ENCODE peak calls at places on chromosomes 11 and 22, in six cellular contexts. E is GM06990; T is H7; G is CD4-positive, alpha-beta memory T cell; P is right lobe of liver; C is Panc1. J is an unnamed sample.

GRCh38 chr22:28351585-28351984 is 328.1 kb downstream of the TTC28 start:
- DNase-seq in T (no peak), C (no peak), G (no peak), E (no peak), P (no peak), J (no peak)

GRCh38 chr11:64000740-64001514 is 14.7 kb downstream of the OTUB1 start:
- DNase-seq in T (peak; percentile 80), C (no peak), P (no peak), E (no peak), G (no peak), J (no peak)

GRCh38 chr11:120314861-120315260 is 10.2 kb upstream of the TLCD5 start:
- DNase-seq in C (no peak), P (no peak), G (no peak), E (no peak), T (no peak), J (no peak)

GRCh38 chr11:55942785-55943392 is 6.7 kb upstream of the OR5I1 start:
- DNase-seq in C (peak; percentile 22), T (peak; percentile 4), G (no peak), P (no peak), E (no peak), J (no peak)

GRCh38 chr22:30474683-30475424 is 3.0 kb upstream of the SEC14L3 start:
- DNase-seq in T (no peak), P (no peak), E (no peak), C (no peak), G (peak; percentile 49), J (no peak)

GRCh38 chr11:124751391-124751740 is 689 bp downstream of the VSIG2 start:
- DNase-seq in C (no peak), E (no peak), G (no peak), P (no peak), T (peak; percentile 66), J (no peak)

GRCh38 chr11:27423125-27423524 is 49.5 kb downstream of the LGR4 start:
- DNase-seq in G (no peak), P (peak; percentile 42), T (no peak), C (no peak), E (no peak), J (no peak)

GRCh38 chr11:660681-661444 is 23.8 kb downstream of the DRD4 start:
- DNase-seq in C (no peak), G (no peak), T (peak; percentile 35), E (no peak), P (no peak), J (no peak)

GRCh38 chr11:78800756-78801155 is 226.1 kb upstream of the NARS2 start:
- DNase-seq in P (no peak), G (no peak), T (no peak), E (no peak), C (no peak), J (no peak)

GRCh38 chr11:61752117-61752924 is at the start of gene MYRF:
- DNase-seq in G (peak; percentile 46), C (no peak), P (peak; percentile 70), E (peak; percentile 40), T (peak; percentile 96), J (peak; percentile 19)

GRCh38 chr11:61686469-61686868 is 6.3 kb downstream of the DAGLA start:
- DNase-seq in P (no peak), E (no peak), T (peak; percentile 52), G (no peak), C (no peak), J (no peak)

GRCh38 chr11:12029738-12030363 is 21.4 kb upstream of the DKK3 start:
- DNase-seq in E (no peak), P (no peak), C (peak; percentile 53), T (no peak), G (no peak), J (no peak)

GRCh38 chr11:134714021-134714656 is 302.1 kb upstream of the B3GAT1 start:
- DNase-seq in G (no peak), E (no peak), T (no peak), P (no peak), C (no peak), J (no peak)

GRCh38 chr11:71178076-71178475 is 74.3 kb downstream of the SHANK2 start:
- DNase-seq in G (no peak), C (no peak), E (no peak), T (no peak), P (no peak), J (no peak)

GRCh38 chr22:24894220-24894975 is 52.1 kb downstream of the LHFPL7 start:
- DNase-seq in E (no peak), C (peak; percentile 95), G (no peak), T (peak; percentile 51), P (peak; percentile 89), J (peak; percentile 96)

GRCh38 chr11:117929568-117930207 is 486 bp upstream of the TMPRSS13 start:
- DNase-seq in T (no peak), P (no peak), E (no peak), C (no peak), G (no peak), J (no peak)

GRCh38 chr11:34299284-34299961 is 58.4 kb downstream of the ABTB2 start:
- DNase-seq in P (no peak), E (no peak), G (no peak), T (no peak), C (no peak), J (no peak)

GRCh38 chr22:48431536-48432315 is 1395.9 kb downstream of the BRD1 start:
- DNase-seq in T (peak; percentile 58), C (no peak), G (no peak), P (no peak), E (no peak), J (no peak)

DNA sequence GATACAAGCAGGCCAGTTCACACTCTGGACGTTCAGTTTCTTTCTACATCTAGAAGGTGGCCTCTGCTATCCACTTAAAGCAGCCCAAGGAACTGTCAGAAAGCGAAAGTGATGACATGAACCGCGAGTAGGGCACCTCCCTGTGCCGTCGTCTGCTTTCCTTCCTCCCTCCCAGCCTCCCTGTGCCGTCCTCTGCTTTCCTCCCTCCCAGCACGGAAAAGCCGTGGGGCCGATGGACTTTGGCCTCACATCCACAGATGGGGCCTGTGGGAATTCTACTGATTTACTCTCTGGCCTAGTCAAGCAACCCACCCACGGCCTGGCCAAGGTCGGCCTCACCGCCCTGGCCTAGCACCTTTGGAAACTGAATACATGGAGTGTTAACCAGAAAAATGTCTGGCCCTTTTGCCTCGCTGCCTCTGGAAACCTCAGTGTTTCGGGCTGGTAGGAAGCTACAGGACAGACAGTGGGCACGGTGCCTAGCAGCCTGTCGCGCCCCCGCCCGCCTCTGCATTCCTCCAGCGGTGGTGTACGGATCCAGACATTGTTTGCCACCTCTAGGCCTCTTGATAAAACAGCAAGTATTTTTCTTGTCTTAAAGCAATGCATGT is 14.2 kb downstream of the PEX26 start:
- DNase-seq in P (peak; percentile 85), T (no peak), C (no peak), G (peak; percentile 48), E (peak; percentile 59), J (peak; percentile 62)
- H3K4me3 ChIP-seq in P (peak overlapping the region; percentile 22), T (no peak overlapping the region), C (peak overlapping the region; percentile 48), G (peak overlapping the region; percentile 58), E (no peak overlapping the region), J (peak overlapping the region; percentile 15)

DNA sequence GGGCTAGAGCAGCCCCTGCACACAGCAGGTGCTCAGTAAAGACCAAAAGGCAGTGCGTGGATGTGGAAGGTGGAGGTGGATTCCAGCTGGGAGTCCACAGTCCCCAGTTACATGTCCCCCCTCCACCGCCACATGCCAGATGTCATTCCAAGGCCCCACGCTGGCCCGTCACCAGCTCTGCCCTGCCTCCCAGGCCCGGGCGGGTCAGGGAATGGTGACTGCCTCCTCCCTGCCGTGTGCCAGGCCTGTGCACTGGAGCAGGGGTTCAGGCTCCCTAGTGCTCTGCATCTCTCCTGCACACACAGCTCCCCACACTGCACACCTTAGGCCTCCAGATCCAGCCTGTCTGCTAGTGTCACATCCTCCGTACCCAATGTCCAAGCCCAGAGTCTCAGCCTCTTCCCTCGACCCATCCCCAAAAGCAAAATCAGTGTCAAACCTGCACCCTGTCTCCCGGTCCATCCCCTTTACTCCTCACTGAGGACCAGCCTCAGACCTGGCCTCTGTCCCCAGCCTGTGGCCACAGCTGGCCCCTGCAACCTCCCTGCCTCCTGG is 40.2 kb upstream of the PRODH start:
- DNase-seq in T (no peak), P (no peak), E (no peak), G (no peak), C (no peak), J (no peak)
- H3K4me3 ChIP-seq in T (no peak overlapping the region), P (no peak overlapping the region), E (no peak overlapping the region), G (no peak overlapping the region), C (no peak overlapping the region), J (no peak overlapping the region)

GRCh38 chr11:67023957-67024353 is 1.0 kb downstream of the SYT12 start:
- DNase-seq in T (no peak), G (no peak), P (no peak), C (no peak), E (no peak), J (no peak)

GRCh38 chr11:67022961-67023956 is at the start of gene SYT12:
- DNase-seq in G (no peak), P (peak; percentile 57), E (no peak), C (no peak), T (peak; percentile 91), J (no peak)

GRCh38 chr11:67025750-67026149 is 2.8 kb downstream of the SYT12 start:
- DNase-seq in C (no peak), G (no peak), T (no peak), P (no peak), E (no peak), J (no peak)

GRCh38 chr11:67024410-67024809 is 1.5 kb downstream of the SYT12 start:
- DNase-seq in G (peak; percentile 61), E (peak; percentile 48), T (no peak), P (no peak), C (no peak), J (no peak)

GRCh38 chr11:67024966-67025365 is 2.0 kb downstream of the SYT12 start:
- DNase-seq in T (no peak), E (no peak), G (no peak), P (no peak), C (no peak), J (no peak)
- H3K4me3 ChIP-seq in T (no peak overlapping the region), E (no peak overlapping the region), G (peak overlapping the region; percentile 11), P (no peak overlapping the region), C (no peak overlapping the region), J (no peak overlapping the region)

GRCh38 chr11:94585375-94585774 is 18.2 kb downstream of the PIWIL4 start:
- DNase-seq in T (no peak), P (no peak), E (no peak), G (no peak), C (no peak), J (no peak)

GRCh38 chr11:94581926-94582325 is 14.8 kb downstream of the PIWIL4 start:
- DNase-seq in P (no peak), C (no peak), T (no peak), G (no peak), E (no peak), J (no peak)

GRCh38 chr11:94586546-94586945 is 19.4 kb downstream of the PIWIL4 start:
- DNase-seq in T (no peak), P (no peak), G (no peak), E (no peak), C (no peak), J (no peak)

GRCh38 chr11:94583213-94583884 is 16.2 kb downstream of the PIWIL4 start:
- DNase-seq in P (no peak), E (no peak), T (no peak), G (no peak), C (no peak), J (no peak)

DNA sequence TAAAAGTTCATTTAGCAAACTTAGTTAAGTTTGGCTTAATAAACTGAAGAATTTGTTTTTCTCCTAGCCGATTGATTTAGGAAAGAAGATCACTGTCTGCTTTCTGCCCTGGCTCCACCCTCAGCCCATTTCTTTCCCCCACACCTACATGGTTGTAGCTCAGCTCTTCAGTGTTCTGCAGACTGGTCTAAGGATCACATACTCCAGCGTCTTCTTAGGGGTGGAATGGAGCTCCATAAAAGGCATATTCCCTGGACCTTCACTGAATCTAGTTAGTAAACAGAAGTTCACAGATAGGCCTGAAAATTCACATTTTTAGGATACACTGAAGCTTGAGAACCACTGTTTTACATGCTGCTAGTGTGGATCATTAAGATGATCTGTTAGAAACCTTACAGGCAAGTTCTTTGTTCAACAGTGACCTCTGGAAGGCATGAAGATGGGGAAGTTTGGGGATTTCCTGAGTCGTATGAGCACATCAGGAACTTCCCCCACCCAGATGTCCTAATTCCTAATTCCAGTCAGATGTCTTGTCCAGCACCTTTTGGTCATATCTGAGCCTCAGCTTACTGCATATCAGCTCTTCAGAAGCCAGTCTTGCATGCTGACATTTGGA is 16.8 kb downstream of the PIWIL4 start:
- DNase-seq in E (peak; percentile 33), C (no peak), T (no peak), G (no peak), P (no peak), J (no peak)
- H3K4me3 ChIP-seq in E (peak overlapping the region; percentile 43), C (no peak overlapping the region), T (no peak overlapping the region), G (no peak overlapping the region), P (no peak overlapping the region), J (no peak overlapping the region)

J was measured in prostate gland.